ENCODE peak calls at places on chromosome 11, in nine cellular contexts. Q is GM12865, G is AG04449, X is fibroblast of mammary gland, M is HCT116, E is HFFc6, Y is Peyer's patch, C is CD14-positive monocyte, S is bronchial epithelial cell. W is an unnamed sample.

GRCh38 chr11:1868636-1869291 is 15.9 kb downstream of the LSP1 start:
- DNase-seq in Q (no peak), G (no peak), X (no peak), M (no peak), E (no peak), Y (no peak), C (no peak), S (no peak), W (peak)

GRCh38 chr11:119378851-119379465 is 2.5 kb downstream of the USP2 start:
- DNase-seq in Q (no peak), G (no peak), X (no peak), M (no peak), E (no peak), Y (no peak), C (no peak), S (no peak), W (no peak)

GRCh38 chr11:8266246-8267241 is 2.9 kb upstream of the LMO1 start:
- DNase-seq in Q (no peak), G (no peak), X (no peak), M (no peak), E (no peak), Y (peak), C (peak), S (no peak), W (peak)

GRCh38 chr11:117715801-117716200 is 81.2 kb downstream of the DSCAML1 start:
- DNase-seq in Q (no peak), G (no peak), X (no peak), M (no peak), E (no peak), Y (no peak), C (no peak), S (no peak), W (peak)

GRCh38 chr11:125297346-125297910 is 132.9 kb downstream of the PKNOX2 start:
- DNase-seq in Q (no peak), G (no peak), X (no peak), M (no peak), E (no peak), Y (no peak), C (no peak), S (no peak), W (no peak)

GRCh38 chr11:48014917-48015316 is 34.6 kb downstream of the PTPRJ start:
- DNase-seq in Q (no peak), G (no peak), X (no peak), M (no peak), E (no peak), Y (no peak), C (no peak), S (no peak), W (no peak)

GRCh38 chr11:557328-558132 is 3.0 kb downstream of the LMNTD2 start:
- DNase-seq in Q (no peak), G (no peak), X (no peak), M (no peak), E (no peak), Y (no peak), C (no peak), S (no peak), W (no peak)

GRCh38 chr11:73126804-73127480 is 15.2 kb downstream of the FCHSD2 start:
- DNase-seq in Q (no peak), G (no peak), X (peak), M (no peak), E (no peak), Y (no peak), C (no peak), S (no peak), W (no peak)

GRCh38 chr11:81647374-81647773 is 1086.3 kb downstream of the FAM181B start:
- DNase-seq in Q (no peak), G (no peak), X (no peak), M (no peak), E (no peak), Y (no peak), C (no peak), S (no peak), W (no peak)

GRCh38 chr11:81644239-81644840 is 1089.3 kb downstream of the FAM181B start:
- DNase-seq in Q (peak), G (no peak), X (peak), M (peak), E (peak), Y (no peak), C (no peak), S (peak), W (no peak)
- TF ChIP-seq CTCF in Q (peak), G (peak), X (peak), M (peak), E (peak), Y (peak), C (peak), S (peak), W (peak)

GRCh38 chr11:131889760-131890620 is 519.6 kb downstream of the NTM start:
- DNase-seq in Q (peak), G (no peak), X (no peak), M (no peak), E (no peak), Y (no peak), C (no peak), S (no peak), W (no peak)
- TF ChIP-seq CTCF in Q (no peak), G (peak), X (no peak), M (no peak), E (no peak), Y (no peak), C (no peak), S (no peak), W (no peak)

GRCh38 chr11:76677010-76677771 is 6.6 kb upstream of the LRRC32 start:
- DNase-seq in Q (no peak), G (no peak), X (peak), M (no peak), E (peak), Y (no peak), C (no peak), S (no peak), W (no peak)
- TF ChIP-seq CTCF in Q (no peak), G (no peak), X (no peak), M (no peak), E (no peak), Y (no peak), C (no peak), S (no peak), W (no peak)

GRCh38 chr11:46537121-46537520 is 56.7 kb downstream of the AMBRA1 start:
- DNase-seq in Q (no peak), G (no peak), X (no peak), M (no peak), E (peak), Y (no peak), C (no peak), S (no peak), W (no peak)
- TF ChIP-seq CTCF in Q (no peak), G (peak), X (peak), M (peak), E (no peak), Y (no peak), C (no peak), S (no peak), W (no peak)

DNA sequence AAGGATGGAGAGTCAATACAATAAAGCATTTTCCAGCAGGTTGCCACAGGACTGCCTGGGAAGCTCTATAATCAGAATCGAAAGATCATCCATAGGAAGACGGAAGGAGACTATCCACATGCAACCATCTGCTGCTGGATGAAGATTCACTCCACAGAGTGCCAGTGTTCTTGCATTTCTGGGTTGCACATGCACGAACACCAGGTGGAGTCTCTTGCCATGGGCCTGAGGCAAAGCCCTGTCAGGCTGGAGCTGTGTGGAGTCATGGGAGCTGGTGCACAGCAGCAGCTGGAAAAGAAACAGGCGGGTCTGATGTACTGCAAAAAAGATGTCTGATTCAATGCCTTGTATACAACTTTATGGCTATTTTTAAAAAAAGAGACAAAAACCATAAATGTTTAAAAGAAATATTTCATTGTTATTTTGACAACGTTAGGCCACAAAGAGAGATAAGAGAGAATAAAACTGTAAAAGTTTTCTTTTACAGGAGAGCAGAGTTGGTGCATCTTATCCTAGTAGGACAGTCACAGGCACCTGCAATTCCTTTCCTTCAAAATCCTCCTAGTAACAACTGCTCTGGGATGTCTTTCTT is 12.9 kb upstream of the FAT3 start:
- DNase-seq in Q (no peak), G (no peak), X (peak), M (no peak), E (peak), Y (no peak), C (no peak), S (peak), W (no peak)
- TF ChIP-seq CTCF in Q (no peak), G (peak), X (peak), M (no peak), E (peak), Y (no peak), C (no peak), S (peak), W (peak)

GRCh38 chr11:57700425-57700824 is 11.6 kb downstream of the MED19 start:
- DNase-seq in Q (no peak), G (no peak), X (no peak), M (no peak), E (no peak), Y (no peak), C (no peak), S (no peak), W (no peak)
- TF ChIP-seq CTCF in Q (no peak), G (no peak), X (no peak), M (peak), E (peak), Y (no peak), C (no peak), S (no peak), W (no peak)

DNA sequence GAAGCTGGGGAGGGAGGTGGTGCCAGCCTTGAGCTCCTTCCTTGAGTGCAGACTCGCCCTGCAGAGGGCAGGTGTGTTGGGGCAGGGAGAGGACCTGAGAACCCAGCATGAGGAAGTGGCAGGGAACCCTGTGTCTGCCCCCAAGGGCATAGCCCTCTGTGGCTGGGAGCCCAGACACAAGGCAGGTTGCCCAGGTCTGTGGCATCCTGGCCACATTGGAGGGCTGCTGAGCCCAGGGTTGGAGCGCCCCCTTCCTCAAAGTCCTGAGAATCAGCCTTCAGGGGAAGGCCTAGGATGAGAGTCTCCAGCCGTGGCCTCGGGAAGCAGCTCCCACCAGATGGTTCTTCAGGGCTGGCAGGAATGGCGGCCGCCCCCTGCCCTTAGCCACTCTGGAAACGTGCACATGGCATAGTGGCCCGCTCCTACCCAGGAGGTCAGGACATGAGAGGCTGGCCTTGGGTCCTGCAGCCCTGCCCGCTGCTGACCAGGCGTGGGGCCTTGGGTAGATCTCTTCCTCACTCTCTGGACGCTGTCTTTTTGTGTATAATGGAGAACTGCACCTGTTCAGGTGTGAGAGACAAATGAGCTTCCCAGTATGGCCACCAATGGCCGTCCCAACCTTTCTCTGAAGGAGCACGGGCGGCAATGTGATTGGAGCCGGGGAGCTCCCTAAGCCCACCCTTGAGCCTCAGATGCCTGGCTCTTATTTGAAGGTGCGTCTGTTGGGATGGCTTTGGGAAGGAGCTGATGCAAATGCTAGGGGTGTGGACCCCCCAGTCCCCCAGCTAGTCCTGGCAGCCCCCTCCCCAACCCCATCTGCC is 4.5 kb upstream of the CDC42BPG start:
- DNase-seq in Q (peak), G (no peak), X (no peak), M (no peak), E (no peak), Y (peak), C (no peak), S (no peak), W (no peak)
- TF ChIP-seq CTCF in Q (no peak), G (no peak), X (no peak), M (peak), E (peak), Y (peak), C (no peak), S (no peak), W (no peak)

DNA sequence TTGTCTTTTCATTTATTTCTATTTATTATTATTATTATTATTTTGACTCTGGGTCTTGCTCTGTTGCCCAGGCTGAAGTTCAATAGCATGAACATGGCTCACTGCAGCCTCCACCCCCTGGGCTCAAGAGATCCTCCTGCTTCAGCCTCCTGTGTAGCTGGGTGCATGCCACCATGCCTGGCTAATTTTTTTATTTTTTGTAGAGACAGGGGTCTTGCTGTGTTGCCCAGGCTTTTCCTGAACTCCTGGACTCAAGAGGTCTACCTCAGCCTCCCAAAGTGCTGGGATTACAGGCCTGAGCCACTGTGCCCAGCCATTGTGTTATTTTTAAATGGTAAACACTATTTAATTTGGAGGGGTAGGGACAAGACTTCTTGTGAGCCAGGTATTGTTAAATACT is 23.3 kb upstream of the RRM1 start:
- DNase-seq in Q (no peak), G (no peak), X (no peak), M (no peak), E (no peak), Y (no peak), C (no peak), S (no peak), W (no peak)
- TF ChIP-seq CTCF in Q (no peak), G (no peak), X (no peak), M (no peak), E (no peak), Y (no peak), C (no peak), S (no peak), W (no peak)

W was measured in upper lobe of right lung.